ENCODE peak calls at places on chromosomes 7 and 10, in five cellular contexts. O, N, D, P and T are unnamed samples.

GRCh38 chr10:33236916-33237315 is 97.6 kb downstream of the NRP1 start:
- DNase-seq in P (no peak), O (no peak), D (no peak), N (no peak), T (no peak)

GRCh38 chr7:159099217-159099655 is 45.4 kb downstream of the VIPR2 start:
- DNase-seq in N (no peak), P (no peak), D (no peak), O (no peak), T (peak)

GRCh38 chr7:106050743-106051110 is 61.4 kb downstream of the SYPL1 start:
- DNase-seq in N (peak), D (no peak), P (no peak), O (no peak), T (no peak)

GRCh38 chr7:143369678-143370651 is 7.5 kb upstream of the FAM131B start:
- DNase-seq in O (peak), N (no peak), P (no peak), D (no peak), T (no peak)

GRCh38 chr7:79258826-79259225 is 194.6 kb downstream of the MAGI2 start:
- DNase-seq in O (no peak), N (no peak), P (no peak), D (no peak), T (no peak)

GRCh38 chr10:77264107-77264506 is 373.5 kb downstream of the KCNMA1 start:
- DNase-seq in O (peak), D (no peak), P (no peak), N (no peak), T (no peak)

GRCh38 chr10:15084502-15084922 is 4.1 kb downstream of the ACBD7 start:
- DNase-seq in O (no peak), D (peak), P (no peak), N (peak), T (no peak)

GRCh38 chr7:122989577-122989976 is 5.9 kb downstream of the TAS2R16 start:
- DNase-seq in N (no peak), O (no peak), P (no peak), D (no peak), T (no peak)

GRCh38 chr7:114970732-114971131 is 48.8 kb downstream of the MDFIC start:
- DNase-seq in P (no peak), N (no peak), O (no peak), D (no peak), T (no peak)

GRCh38 chr10:14244801-14245211 is 85.9 kb downstream of the FRMD4A start:
- DNase-seq in N (peak), P (no peak), D (no peak), O (no peak), T (no peak)

DNA sequence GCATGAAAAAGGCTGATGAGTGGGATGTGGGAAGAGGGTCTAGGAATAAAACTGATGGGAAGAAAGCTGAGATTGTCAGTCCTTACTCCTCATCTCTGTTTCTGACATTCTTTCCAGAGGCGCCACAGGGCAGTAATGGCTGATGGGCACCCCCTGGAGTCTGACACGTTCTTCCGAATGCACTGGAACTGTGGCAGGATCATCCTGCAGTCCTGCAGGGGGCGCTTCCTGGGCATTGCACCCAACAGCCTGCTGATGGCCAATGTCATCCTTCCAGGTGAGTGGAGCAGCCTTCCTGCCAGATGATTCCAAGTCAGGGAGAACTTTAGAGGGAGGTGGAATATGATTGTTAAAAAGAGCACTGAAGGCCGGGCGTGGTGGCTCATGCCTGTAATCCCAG is 4.8 kb downstream of the FSCN3 start:
- DNase-seq in N (no peak), D (no peak), P (no peak), O (peak), T (no peak)
- TF ChIP-seq CTCF in N (peak), D (peak), P (peak), O (peak), T (peak)

DNA sequence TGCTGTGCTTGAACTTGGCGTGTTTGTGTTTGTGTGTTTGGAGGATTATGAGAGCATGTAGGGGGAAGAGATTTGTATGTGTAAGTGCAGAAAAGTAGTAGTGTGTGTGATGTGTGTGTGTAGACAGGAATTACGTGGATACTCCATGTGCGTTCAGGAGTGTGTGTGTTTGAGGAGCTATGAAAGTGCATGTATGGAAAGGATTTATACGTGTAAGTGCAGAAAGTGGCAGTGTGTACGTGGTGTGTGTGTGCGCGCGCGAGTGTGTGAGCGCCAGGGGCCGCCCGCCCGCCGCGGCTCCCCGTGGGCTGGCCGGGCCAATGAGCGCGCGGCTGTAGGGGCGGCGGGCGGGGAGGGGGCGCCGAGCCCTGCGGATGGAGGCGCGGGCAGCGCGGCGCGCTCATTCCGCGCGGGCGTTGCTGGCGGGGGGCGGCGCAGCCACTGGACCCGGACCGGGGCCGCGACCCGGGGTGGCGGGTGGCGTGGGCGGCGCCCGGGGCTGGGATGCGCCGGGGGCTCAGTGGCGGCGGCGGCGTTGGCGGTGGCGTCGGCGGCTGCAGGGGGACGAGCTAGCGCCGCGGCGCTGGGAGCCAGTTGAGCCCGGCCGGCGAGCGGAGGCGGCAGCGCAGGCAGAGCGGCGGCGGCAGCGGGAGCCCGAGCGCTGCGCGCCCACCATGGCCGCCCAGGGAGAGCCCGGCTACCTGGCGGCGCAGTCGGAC is at the start of gene BICC1:
- DNase-seq in O (peak), D (peak), P (no peak), N (peak), T (peak)
- TF ChIP-seq CTCF in O (no peak), D (no peak), P (no peak), N (no peak), T (no peak)

DNA sequence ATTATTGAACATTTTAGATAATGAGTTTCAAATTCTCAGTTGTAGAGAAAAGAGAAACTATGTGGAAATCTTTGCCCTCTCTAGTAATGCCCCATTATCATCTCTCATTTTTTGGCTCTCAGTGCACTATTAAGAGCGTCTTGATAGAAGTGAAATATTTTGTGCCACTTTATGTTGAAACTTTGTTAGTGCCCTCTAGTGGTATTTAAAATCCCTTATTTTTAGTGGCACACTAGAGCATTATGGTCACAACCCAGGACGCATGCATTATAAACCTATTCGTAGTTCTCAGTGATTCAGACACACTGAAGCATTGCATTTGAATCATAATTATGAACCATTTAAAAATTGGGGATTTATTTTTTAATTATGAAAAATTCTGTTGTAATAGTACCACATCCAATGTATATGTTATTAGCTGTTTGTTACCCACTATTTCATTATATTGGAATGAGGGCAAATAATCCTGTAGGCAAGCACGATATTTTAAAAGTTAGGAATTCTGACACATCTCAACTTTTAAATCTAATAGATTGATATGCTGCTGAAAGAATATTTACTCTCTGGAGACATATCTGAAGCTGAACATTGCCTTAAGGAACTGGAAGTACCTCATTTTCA is 21.9 kb downstream of the PDCD4 start:
- DNase-seq in P (peak), D (no peak), N (peak), O (no peak), T (no peak)
- TF ChIP-seq CTCF in P (peak), D (peak), N (peak), O (peak), T (peak)

GRCh38 chr10:103869336-103869735 is 14.0 kb upstream of the SH3PXD2A start:
- DNase-seq in P (no peak), N (no peak), D (no peak), O (peak), T (no peak)

GRCh38 chr10:103868200-103868599 is 12.8 kb upstream of the SH3PXD2A start:
- DNase-seq in N (no peak), O (no peak), D (no peak), P (no peak), T (no peak)

GRCh38 chr10:103871006-103871405 is 15.6 kb upstream of the SH3PXD2A start:
- DNase-seq in O (no peak), N (no peak), P (no peak), D (no peak), T (no peak)

GRCh38 chr10:103872137-103872933 is 17.0 kb upstream of the SH3PXD2A start:
- DNase-seq in O (no peak), N (no peak), D (no peak), P (no peak), T (no peak)

GRCh38 chr10:103870503-103870902 is 15.1 kb upstream of the SH3PXD2A start:
- DNase-seq in O (no peak), D (no peak), N (no peak), P (no peak), T (no peak)
- TF ChIP-seq CTCF in O (no peak), D (no peak), N (no peak), P (no peak), T (peak)

DNA sequence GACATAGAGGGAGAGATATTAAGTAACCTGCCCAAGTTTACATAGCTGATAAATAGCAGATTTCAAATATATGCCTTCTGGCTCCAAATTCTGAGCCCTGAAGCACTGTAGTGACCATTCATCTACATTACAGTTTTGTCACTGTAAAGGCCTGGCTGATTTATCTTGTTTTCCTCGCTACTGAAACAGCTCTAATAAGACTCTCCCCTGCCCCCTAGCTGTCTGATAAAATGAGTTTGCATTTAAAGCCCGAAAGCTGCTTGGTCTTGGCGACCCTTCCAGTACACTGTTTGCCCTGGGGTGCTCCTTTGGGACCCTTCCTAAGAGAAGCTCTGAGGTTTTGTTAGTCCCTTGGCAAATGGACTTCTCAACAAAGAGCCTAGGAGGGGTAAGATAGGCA is 59.7 kb upstream of the RAB11FIP2 start:
- DNase-seq in P (peak), O (peak), N (peak), D (no peak), T (no peak)
- TF ChIP-seq CTCF in P (peak), O (peak), N (peak), D (peak), T (peak)

GRCh38 chr7:506391-506831 is 13.2 kb downstream of the PDGFA start:
- DNase-seq in O (no peak), N (no peak), P (no peak), D (peak), T (no peak)

GRCh38 chr7:503575-504111 is 16.0 kb downstream of the PDGFA start:
- DNase-seq in D (peak), P (no peak), N (no peak), O (no peak), T (no peak)

GRCh38 chr7:504221-505081 is 15.2 kb downstream of the PDGFA start:
- DNase-seq in N (no peak), D (peak), P (no peak), O (no peak), T (no peak)

GRCh38 chr7:506921-507622 is 12.6 kb downstream of the PDGFA start:
- DNase-seq in P (no peak), O (no peak), N (no peak), D (peak), T (no peak)

GRCh38 chr7:505171-505570 is 14.5 kb downstream of the PDGFA start:
- DNase-seq in D (no peak), O (no peak), N (no peak), P (no peak), T (no peak)
- TF ChIP-seq CTCF in D (no peak), O (no peak), N (no peak), P (no peak), T (no peak)

GRCh38 chr10:132462463-132463332 is 65.7 kb downstream of the PWWP2B start:
- DNase-seq in N (no peak), D (no peak), P (no peak), O (no peak), T (no peak)

GRCh38 chr10:132465193-132465888 is 68.3 kb downstream of the PWWP2B start:
- DNase-seq in N (no peak), P (no peak), O (no peak), D (no peak), T (no peak)

GRCh38 chr10:132461683-132462231 is 64.8 kb downstream of the PWWP2B start:
- DNase-seq in O (no peak), D (no peak), N (no peak), P (no peak), T (no peak)

GRCh38 chr10:132464256-132465192 is 67.5 kb downstream of the PWWP2B start:
- DNase-seq in D (no peak), P (no peak), O (no peak), N (peak), T (no peak)

GRCh38 chr10:132463333-132464255 is 66.6 kb downstream of the PWWP2B start:
- DNase-seq in D (no peak), N (peak), P (no peak), O (no peak), T (no peak)
- TF ChIP-seq CTCF in D (no peak), N (no peak), P (peak), O (no peak), T (peak)

GRCh38 chr10:97358349-97358748 is 23.8 kb upstream of the FRAT2 start:
- DNase-seq in O (no peak), N (no peak), P (no peak), D (no peak), T (no peak)

GRCh38 chr10:97356318-97356914 is 21.9 kb upstream of the FRAT2 start:
- DNase-seq in O (no peak), P (peak), D (no peak), N (no peak), T (no peak)

GRCh38 chr10:97353945-97354344 is 19.4 kb upstream of the FRAT2 start:
- DNase-seq in P (no peak), D (no peak), N (no peak), O (no peak), T (no peak)

GRCh38 chr10:97356918-97357317 is 22.4 kb upstream of the FRAT2 start:
- DNase-seq in P (no peak), N (no peak), O (no peak), D (no peak), T (no peak)

GRCh38 chr10:97355571-97355975 is 21.0 kb upstream of the FRAT2 start:
- DNase-seq in O (no peak), D (peak), N (peak), P (no peak), T (no peak)
- TF ChIP-seq CTCF in O (no peak), D (peak), N (peak), P (peak), T (peak)

GRCh38 chr10:50417906-50418697 is 166.8 kb upstream of the ASAH2 start:
- DNase-seq in O (peak), D (peak), P (peak), N (peak), T (peak)
- TF ChIP-seq CTCF in O (no peak), D (no peak), P (peak), N (no peak), T (no peak)